ENCODE peak calls at places on chromosomes 12 and 14, in five cellular contexts. One of them, this sample, is unnamed.

GRCh38 chr12:922297-922696 is 27.2 kb downstream of the RAD52 start:
- DNase-seq in GM12878: no peak
- DNase-seq in SK-N-SH: no peak
- DNase-seq in HepG2: no peak
- DNase-seq in K562: no peak
- DNase-seq in this sample: no peak

GRCh38 chr12:1607940-1608782 is 13.8 kb upstream of the FBXL14 start:
- DNase-seq in GM12878: no peak
- DNase-seq in SK-N-SH: no peak
- DNase-seq in HepG2: no peak
- DNase-seq in K562: no peak
- DNase-seq in this sample: no peak

GRCh38 chr14:78254911-78255431 is 84.8 kb downstream of the NRXN3 start:
- DNase-seq in GM12878: no peak
- DNase-seq in SK-N-SH: no peak
- DNase-seq in HepG2: no peak
- DNase-seq in K562: no peak
- DNase-seq in this sample: no peak

GRCh38 chr14:104395941-104396681 is 183.5 kb upstream of the C14orf180 start:
- DNase-seq in GM12878: no peak
- DNase-seq in SK-N-SH: no peak
- DNase-seq in HepG2: no peak
- DNase-seq in K562: no peak
- DNase-seq in this sample: no peak

GRCh38 chr14:53183071-53183470 is 29.9 kb upstream of the DDHD1 start:
- DNase-seq in GM12878: no peak
- DNase-seq in SK-N-SH: no peak
- DNase-seq in HepG2: no peak
- DNase-seq in K562: no peak
- DNase-seq in this sample: no peak

GRCh38 chr14:60310086-60310684 is 61.2 kb downstream of the PPM1A start:
- DNase-seq in GM12878: no peak
- DNase-seq in SK-N-SH: no peak
- DNase-seq in HepG2: no peak
- DNase-seq in K562: no peak
- DNase-seq in this sample: peak; percentile 27

GRCh38 chr12:123748661-123749060 is 13.4 kb upstream of the DNAH10 start:
- DNase-seq in GM12878: no peak
- DNase-seq in SK-N-SH: no peak
- DNase-seq in HepG2: no peak
- DNase-seq in K562: no peak
- DNase-seq in this sample: no peak

GRCh38 chr14:75156111-75156510 is 20.3 kb downstream of the TMED10 start:
- DNase-seq in GM12878: no peak
- DNase-seq in SK-N-SH: no peak
- DNase-seq in HepG2: no peak
- DNase-seq in K562: no peak
- DNase-seq in this sample: no peak

GRCh38 chr14:86574026-86574777 is 1044.3 kb downstream of the FLRT2 start:
- DNase-seq in GM12878: no peak
- DNase-seq in SK-N-SH: no peak
- DNase-seq in HepG2: peak; percentile 0
- DNase-seq in K562: no peak
- DNase-seq in this sample: no peak

GRCh38 chr14:29273513-29273912 is 506.9 kb downstream of the FOXG1 start:
- DNase-seq in GM12878: no peak
- DNase-seq in SK-N-SH: no peak
- DNase-seq in HepG2: no peak
- DNase-seq in K562: no peak
- DNase-seq in this sample: no peak

GRCh38 chr14:105168979-105169507 is 467 bp upstream of the JAG2 start:
- DNase-seq in GM12878: no peak
- DNase-seq in SK-N-SH: peak; percentile 84
- DNase-seq in HepG2: no peak
- DNase-seq in K562: peak; percentile 73
- DNase-seq in this sample: peak; percentile 71

GRCh38 chr12:44589697-44590096 is 286.4 kb downstream of the NELL2 start:
- DNase-seq in GM12878: no peak
- DNase-seq in SK-N-SH: no peak
- DNase-seq in HepG2: no peak
- DNase-seq in K562: no peak
- DNase-seq in this sample: no peak

GRCh38 chr12:10672231-10672868 is 1.5 kb downstream of the STYK1 start:
- DNase-seq in GM12878: no peak
- DNase-seq in SK-N-SH: no peak
- DNase-seq in HepG2: no peak
- DNase-seq in K562: no peak
- DNase-seq in this sample: no peak

GRCh38 chr14:76826122-76826521 is at the start of gene LRRC74A:
- DNase-seq in GM12878: no peak
- DNase-seq in SK-N-SH: no peak
- DNase-seq in HepG2: no peak
- DNase-seq in K562: no peak
- DNase-seq in this sample: no peak

GRCh38 chr14:99247772-99248171 is 24.2 kb downstream of the BCL11B start:
- DNase-seq in GM12878: no peak
- DNase-seq in SK-N-SH: no peak
- DNase-seq in HepG2: no peak
- DNase-seq in K562: no peak
- DNase-seq in this sample: no peak

GRCh38 chr12:48160807-48161206 is 3.5 kb upstream of the ASB8 start:
- DNase-seq in GM12878: no peak
- DNase-seq in SK-N-SH: no peak
- DNase-seq in HepG2: no peak
- DNase-seq in K562: no peak
- DNase-seq in this sample: no peak

GRCh38 chr12:80912906-80913769 is 24.6 kb downstream of the LIN7A start:
- DNase-seq in GM12878: no peak
- DNase-seq in SK-N-SH: no peak
- DNase-seq in HepG2: no peak
- DNase-seq in K562: no peak
- DNase-seq in this sample: no peak

GRCh38 chr12:87690236-87690810 is 338.9 kb downstream of the C12orf50 start:
- DNase-seq in GM12878: no peak
- DNase-seq in SK-N-SH: no peak
- DNase-seq in HepG2: no peak
- DNase-seq in K562: no peak
- DNase-seq in this sample: no peak

GRCh38 chr12:54001283-54002187 is 1.6 kb downstream of the HOXC9 start:
- DNase-seq in GM12878: no peak
- DNase-seq in SK-N-SH: no peak
- DNase-seq in HepG2: no peak
- DNase-seq in K562: no peak
- DNase-seq in this sample: no peak

GRCh38 chr14:96582995-96583394 is 80.8 kb downstream of the PAPOLA start:
- DNase-seq in GM12878: no peak
- DNase-seq in SK-N-SH: peak; percentile 14
- DNase-seq in HepG2: no peak
- DNase-seq in K562: no peak
- DNase-seq in this sample: no peak
- TF ChIP-seq FOXM1 in GM12878: no peak
- TF ChIP-seq FOXM1 in SK-N-SH: no peak
- TF ChIP-seq FOXM1 in HepG2: no peak
- TF ChIP-seq FOXM1 in K562: no peak
- TF ChIP-seq FOXM1 in this sample: no peak

GRCh38 chr12:90548595-90548994 is 406.4 kb downstream of the CCER1 start:
- DNase-seq in GM12878: no peak
- DNase-seq in SK-N-SH: no peak
- DNase-seq in HepG2: no peak
- DNase-seq in K562: no peak
- DNase-seq in this sample: no peak
- TF ChIP-seq FOXM1 in GM12878: no peak
- TF ChIP-seq FOXM1 in SK-N-SH: no peak
- TF ChIP-seq FOXM1 in HepG2: no peak
- TF ChIP-seq FOXM1 in K562: no peak
- TF ChIP-seq FOXM1 in this sample: no peak

DNA sequence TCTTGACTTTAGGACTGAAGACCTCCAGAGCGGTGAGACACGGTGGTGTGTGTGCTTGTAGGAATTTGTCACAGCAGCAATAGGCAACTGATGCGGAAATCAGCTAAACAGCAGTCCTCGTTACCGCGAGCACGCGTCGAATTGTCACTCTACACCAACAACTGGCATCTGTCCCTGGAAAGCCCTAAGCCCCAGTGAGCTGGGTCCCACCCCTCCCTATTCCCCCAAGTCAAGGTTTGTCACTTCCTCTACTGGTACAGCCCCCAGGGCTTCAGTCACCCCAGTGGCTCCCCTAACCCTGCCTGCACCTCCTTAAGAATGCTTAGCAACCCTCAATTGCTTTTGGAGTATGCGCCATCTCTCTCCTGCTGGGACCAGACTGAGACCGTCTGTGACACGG is 173.6 kb downstream of the PIWIL1 start:
- DNase-seq in GM12878: no peak
- DNase-seq in SK-N-SH: no peak
- DNase-seq in HepG2: no peak
- DNase-seq in K562: no peak
- DNase-seq in this sample: no peak
- TF ChIP-seq FOXM1 in GM12878: no peak
- TF ChIP-seq FOXM1 in SK-N-SH: no peak
- TF ChIP-seq FOXM1 in HepG2: no peak
- TF ChIP-seq FOXM1 in K562: no peak
- TF ChIP-seq FOXM1 in this sample: no peak

DNA sequence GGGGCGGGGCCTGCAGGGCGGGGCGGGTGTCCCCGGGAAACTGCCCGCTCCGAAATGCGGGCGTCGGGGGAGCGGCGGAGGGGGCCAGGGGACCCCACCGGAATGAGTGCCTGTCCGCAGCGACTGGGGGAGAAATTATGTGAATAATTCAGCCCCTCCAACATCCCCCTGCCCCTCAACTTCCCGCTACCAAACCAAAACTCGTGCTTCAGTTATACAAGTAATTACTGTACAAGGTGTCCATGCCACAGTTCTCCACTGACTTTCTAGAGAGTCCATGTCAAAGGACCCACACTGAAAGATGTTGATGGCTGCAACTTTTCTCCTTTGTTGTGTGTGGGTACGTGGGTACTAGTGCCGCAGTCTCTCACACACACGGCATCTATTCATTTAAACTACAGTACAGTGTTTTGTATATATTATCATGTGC is 407 bp upstream of the CDK17 start:
- DNase-seq in GM12878: peak; percentile 40
- DNase-seq in SK-N-SH: no peak
- DNase-seq in HepG2: peak; percentile 21
- DNase-seq in K562: no peak
- DNase-seq in this sample: no peak
- TF ChIP-seq FOXM1 in GM12878: no peak
- TF ChIP-seq FOXM1 in SK-N-SH: no peak
- TF ChIP-seq FOXM1 in HepG2: no peak
- TF ChIP-seq FOXM1 in K562: no peak
- TF ChIP-seq FOXM1 in this sample: no peak

DNA sequence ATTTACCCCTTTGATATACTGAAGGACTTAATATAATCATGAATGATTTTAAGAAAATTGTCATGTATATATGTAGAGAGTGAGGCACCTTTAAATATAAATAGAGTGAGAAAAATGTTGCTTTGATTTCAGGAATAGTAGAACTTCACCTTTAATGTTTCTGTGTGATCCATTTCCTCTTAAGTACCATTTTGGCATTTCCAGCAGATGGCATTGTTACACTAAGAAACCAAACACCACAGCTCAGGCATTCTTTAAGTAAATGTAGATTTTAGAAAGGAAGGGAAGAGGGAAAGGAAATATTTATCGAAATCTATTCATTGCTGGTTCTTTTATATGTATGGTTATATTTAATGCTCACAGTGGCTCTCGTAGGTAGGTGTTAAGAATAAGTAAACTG is 556.7 kb upstream of the FBXO33 start:
- DNase-seq in GM12878: no peak
- DNase-seq in SK-N-SH: no peak
- DNase-seq in HepG2: peak; percentile 64
- DNase-seq in K562: no peak
- DNase-seq in this sample: peak; percentile 7
- TF ChIP-seq FOXM1 in GM12878: no peak
- TF ChIP-seq FOXM1 in SK-N-SH: no peak
- TF ChIP-seq FOXM1 in HepG2: no peak
- TF ChIP-seq FOXM1 in K562: no peak
- TF ChIP-seq FOXM1 in this sample: no peak

GRCh38 chr14:63598821-63599220 is 42.9 kb downstream of the WDR89 start:
- DNase-seq in GM12878: no peak
- DNase-seq in SK-N-SH: no peak
- DNase-seq in HepG2: no peak
- DNase-seq in K562: no peak
- DNase-seq in this sample: no peak

GRCh38 chr14:63596998-63597658 is 44.5 kb downstream of the WDR89 start:
- DNase-seq in GM12878: no peak
- DNase-seq in SK-N-SH: no peak
- DNase-seq in HepG2: no peak
- DNase-seq in K562: no peak
- DNase-seq in this sample: no peak

DNA sequence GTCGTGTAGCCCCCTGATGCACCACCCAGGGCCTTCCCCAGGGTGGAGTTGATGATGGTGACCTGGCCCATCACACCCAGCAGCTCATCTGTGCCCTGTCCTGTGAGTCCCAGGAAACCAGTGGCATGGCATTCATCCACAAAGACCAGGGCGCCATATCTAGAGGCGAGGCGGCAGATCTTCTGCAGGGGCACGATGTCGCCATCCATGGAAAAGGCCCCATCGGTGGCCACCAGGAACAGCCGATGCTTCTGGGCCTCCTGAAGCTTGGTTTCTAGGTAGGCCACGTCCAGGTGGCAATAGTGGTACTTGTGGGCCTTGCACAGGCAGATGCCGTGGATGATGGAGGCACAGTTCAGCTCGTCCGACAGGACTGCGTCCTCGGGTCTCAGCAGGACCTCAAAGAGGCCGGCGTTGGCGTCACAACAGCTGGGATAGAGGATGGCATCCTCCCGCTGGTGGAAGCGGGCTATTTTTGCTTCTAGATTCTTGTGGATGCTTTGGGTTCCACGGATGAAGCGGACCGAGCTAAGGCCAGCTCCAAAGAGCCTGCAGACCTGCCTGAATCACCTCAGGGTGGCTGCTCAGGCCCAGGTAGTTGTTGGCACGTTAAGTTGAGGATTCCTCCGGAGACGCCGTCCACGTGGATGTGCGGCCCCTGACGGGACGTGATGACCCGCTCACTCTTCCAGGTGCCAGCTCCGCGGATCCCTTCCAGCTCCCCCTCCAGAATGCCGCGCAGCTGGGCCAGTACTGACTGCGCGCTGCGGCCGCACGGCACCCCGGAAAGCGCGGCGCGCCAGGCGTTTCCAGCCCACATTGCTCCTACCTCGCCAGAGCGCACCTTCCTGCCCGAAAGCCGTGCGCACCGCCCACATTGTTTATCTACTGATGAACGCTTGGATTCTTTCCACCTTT is 47.0 kb downstream of the WDR89 start:
- DNase-seq in GM12878: no peak
- DNase-seq in SK-N-SH: no peak
- DNase-seq in HepG2: no peak
- DNase-seq in K562: no peak
- DNase-seq in this sample: no peak
- TF ChIP-seq FOXM1 in GM12878: no peak
- TF ChIP-seq FOXM1 in SK-N-SH: no peak
- TF ChIP-seq FOXM1 in HepG2: no peak
- TF ChIP-seq FOXM1 in K562: no peak
- TF ChIP-seq FOXM1 in this sample: no peak

GRCh38 chr14:66099451-66099850 is 386.7 kb upstream of the CCDC196 start:
- DNase-seq in GM12878: no peak
- DNase-seq in SK-N-SH: no peak
- DNase-seq in HepG2: no peak
- DNase-seq in K562: no peak
- DNase-seq in this sample: no peak
- TF ChIP-seq FOXM1 in GM12878: no peak
- TF ChIP-seq FOXM1 in SK-N-SH: no peak
- TF ChIP-seq FOXM1 in HepG2: no peak
- TF ChIP-seq FOXM1 in K562: no peak
- TF ChIP-seq FOXM1 in this sample: no peak